ENCODE peak calls at places on chromosomes 16 and 17, in five cellular contexts. P, L, T, H and U are unnamed samples. For H3K4me1, the result is how much of the 10 kb centered on the place peaks cover.

GRCh38 chr17:64097196-64097936 is 32.6 kb downstream of the ERN1 start:
- DNase-seq in T (no peak), H (no peak), L (no peak), P (no peak), U (no peak)

GRCh38 chr16:19389246-19389645 is 28.4 kb upstream of the TMC5 start:
- DNase-seq in P (peak), T (peak), L (peak), H (no peak), U (peak)

GRCh38 chr16:88383401-88384221 is 852 bp downstream of the ZNF469 start:
- DNase-seq in T (no peak), L (no peak), H (no peak), P (no peak), U (peak)

GRCh38 chr17:17523001-17523713 is 27.0 kb upstream of the RASD1 start:
- DNase-seq in H (no peak), P (no peak), L (no peak), T (no peak), U (no peak)

GRCh38 chr16:47732122-47732805 is 271.1 kb downstream of the PHKB start:
- DNase-seq in T (no peak), P (no peak), H (peak), L (no peak), U (no peak)

GRCh38 chr17:19645608-19646250 is 2.8 kb upstream of the ALDH3A2 start:
- DNase-seq in P (peak), L (peak), H (no peak), T (no peak), U (peak)

GRCh38 chr17:45440161-45440859 is 7.6 kb upstream of the ARHGAP27 start:
- DNase-seq in P (peak), L (no peak), H (no peak), T (no peak), U (no peak)

GRCh38 chr16:14148569-14148968 is 77.5 kb downstream of the MRTFB start:
- DNase-seq in P (no peak), H (no peak), L (no peak), T (no peak), U (no peak)

GRCh38 chr17:31684901-31685300 is 174.1 kb downstream of the COPRS start:
- DNase-seq in L (no peak), T (no peak), H (no peak), P (no peak), U (no peak)

GRCh38 chr16:75000481-75001081 is 1.8 kb downstream of the ZNRF1 start:
- DNase-seq in T (no peak), H (no peak), L (no peak), P (no peak), U (peak)

GRCh38 chr16:88305176-88305575 is 77.6 kb upstream of the ZNF469 start:
- DNase-seq in P (no peak), T (no peak), L (no peak), H (no peak), U (no peak)

GRCh38 chr17:31679667-31680066 is 179.4 kb downstream of the COPRS start:
- DNase-seq in L (no peak), T (no peak), P (no peak), H (no peak), U (no peak)

GRCh38 chr17:13735861-13736260 is 134.1 kb upstream of the HS3ST3A1 start:
- DNase-seq in L (no peak), P (no peak), T (no peak), H (no peak), U (peak)

GRCh38 chr17:3813171-3813570 is 12.2 kb upstream of the ITGAE start:
- DNase-seq in H (no peak), T (no peak), L (no peak), P (no peak), U (no peak)

GRCh38 chr16:69772560-69773254 is 10.6 kb downstream of the WWP2 start:
- DNase-seq in L (no peak), P (no peak), H (no peak), T (no peak), U (no peak)

GRCh38 chr16:15032547-15033308 is 23.1 kb downstream of the NTAN1 start:
- DNase-seq in P (no peak), T (no peak), L (peak), H (no peak), U (no peak)

GRCh38 chr16:86604436-86605220 is 26.3 kb downstream of the FOXL1 start:
- DNase-seq in T (no peak), L (no peak), P (no peak), H (no peak), U (no peak)

GRCh38 chr17:77802811-77803220 is 155.7 kb upstream of the TNRC6C start:
- DNase-seq in P (no peak), L (no peak), H (no peak), T (no peak), U (peak)

GRCh38 chr16:23905027-23905426 is 69.2 kb downstream of the PRKCB start:
- DNase-seq in T (no peak), H (peak), L (no peak), P (no peak), U (no peak)

GRCh38 chr17:78412403-78412802 is 34.0 kb downstream of the PGS1 start:
- DNase-seq in H (no peak), L (peak), T (no peak), P (no peak), U (peak)

GRCh38 chr17:81018044-81018802 is 16.7 kb upstream of the BAIAP2 start:
- DNase-seq in P (no peak), L (peak), H (no peak), T (peak), U (no peak)

GRCh38 chr16:69131749-69132423 is 502 bp downstream of the CHTF8 start:
- DNase-seq in L (peak), T (peak), P (peak), H (no peak), U (peak)

GRCh38 chr17:74842599-74843351 is 16.9 kb downstream of the GRIN2C start:
- DNase-seq in H (no peak), L (peak), T (no peak), P (peak), U (peak)

GRCh38 chr17:82228278-82228841 is 482 bp upstream of the SLC16A3 start:
- DNase-seq in L (no peak), P (no peak), T (no peak), H (no peak), U (no peak)

GRCh38 chr16:1408171-1408837 is 6.2 kb downstream of the UNKL start:
- DNase-seq in H (peak), T (peak), L (peak), P (peak), U (peak)

GRCh38 chr16:63735456-63735855 is 1386.4 kb downstream of the CDH11 start:
- DNase-seq in L (no peak), T (no peak), H (no peak), P (no peak), U (no peak)

GRCh38 chr17:17868637-17869522 is 32.1 kb upstream of the SREBF1 start:
- DNase-seq in H (no peak), L (no peak), P (no peak), T (no peak), U (no peak)

GRCh38 chr17:43579570-43580140 is 33.5 kb upstream of the ETV4 start:
- DNase-seq in P (peak), H (no peak), T (no peak), L (no peak), U (no peak)

GRCh38 chr17:56290486-56291118 is 137.3 kb downstream of the ANKFN1 start:
- DNase-seq in L (no peak), P (no peak), T (no peak), H (no peak), U (no peak)

GRCh38 chr16:31453255-31454204 is 5.8 kb upstream of the ARMC5 start:
- DNase-seq in L (peak), H (no peak), T (no peak), P (peak), U (no peak)

GRCh38 chr17:78748730-78749317 is 33.2 kb downstream of the CYTH1 start:
- DNase-seq in T (peak), P (peak), L (peak), H (no peak), U (no peak)

GRCh38 chr17:1072551-1072961 is 75.6 kb downstream of the TIMM22 start:
- DNase-seq in P (no peak), H (no peak), T (no peak), L (no peak), U (no peak)

GRCh38 chr16:22813223-22813945 is 578 bp upstream of the HS3ST2 start:
- DNase-seq in T (no peak), L (peak), P (peak), H (peak), U (peak)

GRCh38 chr16:23280483-23280967 is 21.6 kb upstream of the SCNN1B start:
- DNase-seq in P (no peak), H (no peak), T (no peak), L (no peak), U (no peak)

GRCh38 chr16:53372942-53373871 is 61.1 kb upstream of the RBL2 start:
- DNase-seq in L (peak), P (no peak), T (no peak), H (peak), U (peak)

GRCh38 chr16:8878523-8878911 is 3.6 kb upstream of the LITAFD start:
- DNase-seq in H (no peak), L (no peak), T (no peak), P (no peak), U (no peak)

DNA sequence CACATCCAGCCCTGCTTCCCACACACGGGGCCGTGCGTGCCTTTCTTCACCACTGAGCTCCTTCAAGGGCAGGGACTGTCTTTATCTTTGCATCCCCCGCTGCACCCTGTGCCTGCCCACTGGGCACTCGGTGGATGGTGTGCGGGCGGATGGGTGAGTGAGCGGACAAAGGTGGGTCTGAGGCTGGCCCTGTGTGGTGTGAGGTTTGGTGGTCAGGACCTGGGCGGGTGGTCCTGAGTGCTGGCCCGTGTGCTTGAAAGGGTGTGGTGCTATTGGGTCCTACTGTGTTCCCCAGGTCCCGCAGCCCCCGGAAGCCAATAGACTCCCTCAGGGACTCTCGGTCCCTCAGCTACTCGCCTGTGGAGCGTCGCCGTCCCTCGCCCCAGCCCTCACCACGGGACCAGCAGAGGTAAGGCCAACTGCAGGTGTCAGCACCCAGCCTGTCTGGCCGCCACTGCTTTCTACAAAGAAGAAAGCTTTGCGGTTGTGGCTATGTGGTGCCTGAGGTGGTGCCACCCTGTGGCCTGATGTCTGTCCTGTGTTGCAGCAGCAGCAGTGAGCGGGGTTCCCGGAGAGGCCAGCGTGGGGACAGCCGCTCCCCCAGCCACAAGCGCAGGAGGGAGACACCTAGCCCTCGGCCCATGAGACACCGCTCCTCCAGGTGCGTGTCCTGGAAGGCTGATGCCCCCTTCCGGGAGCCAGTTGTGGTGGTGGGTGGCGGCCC is 6.9 kb downstream of the ELOB start:
- DNase-seq in H (no peak), P (no peak), T (no peak), L (peak), U (no peak)
- TF ChIP-seq TAF1 in H (no peak), P (no peak), T (no peak), L (no peak), U (no peak)

DNA sequence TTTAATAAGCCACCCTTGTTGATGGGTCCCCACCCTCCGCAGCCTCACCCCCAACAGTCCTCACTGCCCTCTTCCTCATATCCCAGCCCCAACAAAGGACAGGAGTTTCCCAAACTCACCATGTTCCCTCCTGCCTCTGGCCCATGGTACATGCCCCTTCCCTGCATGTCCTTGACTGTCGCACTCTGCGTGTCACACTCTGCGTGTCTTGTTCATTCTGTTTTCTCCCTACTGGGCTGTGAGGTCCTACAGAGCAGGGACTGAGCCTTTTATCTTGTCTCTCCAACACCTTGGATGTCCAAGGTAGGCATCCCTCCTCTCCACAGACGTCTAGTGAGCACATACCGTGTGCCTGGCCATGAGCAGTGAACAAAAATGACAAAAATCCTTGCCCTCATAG is 154.7 kb downstream of the SOCS1 start:
- DNase-seq in P (no peak), L (no peak), T (no peak), H (no peak), U (no peak)
- H3K4me1 ChIP-seq in P (under half), L (half or more), T (half or more), H (under half), U (under half)

DNA sequence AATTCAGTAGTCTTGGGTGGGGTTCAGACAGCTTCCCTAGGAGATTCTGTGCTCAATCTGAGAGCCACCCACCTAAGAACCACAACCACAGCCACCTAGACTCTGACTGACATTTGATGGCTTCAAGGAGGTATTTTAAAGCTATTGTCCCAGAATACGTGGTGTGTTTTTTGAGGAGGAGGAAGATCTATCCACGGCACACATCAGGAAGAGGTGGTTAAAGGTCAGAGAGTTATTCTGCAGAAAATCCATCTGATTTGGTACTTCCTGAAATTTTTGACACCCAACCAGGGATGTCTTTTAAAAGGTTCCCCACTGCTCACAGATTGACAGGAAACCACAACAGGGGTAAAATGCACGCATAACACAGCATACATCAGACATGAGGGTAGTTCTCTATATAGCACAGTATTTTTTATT is 25.1 kb downstream of the SMARCE1 start:
- DNase-seq in L (no peak), H (no peak), T (no peak), P (no peak), U (no peak)
- H3K4me3 ChIP-seq in L (no peak), H (no peak), T (no peak), P (no peak), U (no peak)

GRCh38 chr16:81642943-81643342 is 136.1 kb upstream of the PLCG2 start:
- DNase-seq in H (no peak), T (no peak), L (no peak), P (no peak), U (no peak)
- TF ChIP-seq TAF1 in H (no peak), T (no peak), L (no peak), P (no peak), U (no peak)

GRCh38 chr16:67987460-67988160 is 7.3 kb upstream of the DPEP3 start:
- DNase-seq in H (no peak), T (no peak), P (peak), L (no peak), U (no peak)
- H3K4me1 ChIP-seq in H (under half), T (under half), P (half or more), L (under half), U (under half)

DNA sequence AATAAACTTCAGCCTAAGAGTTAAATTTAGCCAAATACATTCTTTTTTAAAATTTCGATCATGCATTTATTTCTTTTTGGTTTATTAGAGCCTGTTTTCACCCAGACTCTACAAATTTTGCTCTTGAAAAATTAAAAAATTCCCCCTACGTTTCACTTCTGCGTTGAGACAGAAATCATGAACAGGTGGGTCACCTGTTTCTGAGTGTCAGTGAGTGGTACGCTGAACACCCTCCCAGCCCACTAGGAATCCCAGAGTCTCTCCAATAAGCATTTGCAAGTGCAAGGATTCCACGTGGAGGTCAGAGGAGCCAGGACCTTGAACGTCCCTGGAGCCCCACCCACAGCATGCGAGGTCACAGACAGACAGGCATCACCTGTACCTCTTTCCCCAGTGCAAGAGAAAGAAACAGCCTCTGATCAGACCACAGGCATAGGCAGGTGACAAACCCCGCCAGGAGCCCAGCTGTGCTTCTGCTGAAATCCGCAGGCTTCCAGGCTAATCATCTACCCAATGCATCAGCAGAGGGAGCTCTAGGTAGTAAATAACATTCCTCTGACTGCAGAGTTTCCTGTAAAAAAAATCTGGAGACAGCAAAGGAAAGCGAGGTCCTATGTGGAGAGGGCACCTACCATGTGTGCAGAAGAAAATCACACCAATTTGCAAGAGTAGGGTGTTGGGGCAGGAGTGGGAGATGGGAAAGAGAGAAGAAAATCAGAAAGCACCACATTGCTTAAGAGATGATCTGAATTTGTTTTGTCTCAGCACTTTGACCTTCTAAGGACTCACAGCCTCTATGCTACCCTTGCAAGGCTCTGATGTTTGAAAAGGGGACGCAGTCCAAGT is 5.9 kb upstream of the XYLT1 start:
- DNase-seq in T (no peak), H (peak), L (peak), P (peak), U (peak)
- H3K4me3 ChIP-seq in T (no peak), H (no peak), L (no peak), P (no peak), U (no peak)

DNA sequence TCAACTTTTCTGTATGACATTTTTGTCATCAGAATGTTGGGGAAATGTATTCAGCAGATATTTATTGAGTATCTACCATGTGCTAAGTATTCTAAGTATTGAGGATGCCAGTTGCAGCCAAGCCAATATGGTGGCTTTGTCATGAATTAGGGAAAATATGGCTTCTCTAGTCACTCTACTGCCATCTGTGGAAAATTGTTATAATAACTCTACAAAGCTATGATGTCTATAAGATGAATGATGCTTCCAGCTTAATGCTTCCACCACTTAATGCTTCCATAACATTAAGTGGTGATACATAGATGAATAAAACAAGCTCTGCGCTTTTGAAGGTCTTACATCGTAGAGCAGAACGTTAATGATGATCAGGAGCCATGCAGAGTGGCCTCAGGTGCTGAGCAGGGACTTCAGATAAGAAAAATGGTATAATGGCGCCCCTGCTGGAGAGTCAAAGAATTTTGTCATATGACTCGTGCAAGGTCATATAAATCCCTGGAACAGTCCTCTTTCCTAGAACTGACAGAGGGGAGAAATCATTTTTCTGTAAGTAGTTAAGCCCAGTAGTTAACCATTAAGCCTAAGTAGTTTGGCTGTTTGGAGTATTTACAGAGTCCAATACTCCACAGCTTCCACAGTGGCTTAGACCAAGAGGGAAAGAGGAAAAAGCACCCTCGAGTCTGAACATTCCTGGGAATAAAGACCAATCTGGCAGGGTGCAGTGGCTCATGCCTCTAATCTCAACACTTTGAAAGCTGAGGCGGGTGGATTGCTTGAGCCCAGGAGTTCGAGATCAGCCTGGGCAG is 2.7 kb upstream of the TMIGD1 start:
- DNase-seq in H (peak), L (peak), T (no peak), P (peak), U (peak)
- TF ChIP-seq TAF1 in H (no peak), L (no peak), T (no peak), P (no peak), U (no peak)

DNA sequence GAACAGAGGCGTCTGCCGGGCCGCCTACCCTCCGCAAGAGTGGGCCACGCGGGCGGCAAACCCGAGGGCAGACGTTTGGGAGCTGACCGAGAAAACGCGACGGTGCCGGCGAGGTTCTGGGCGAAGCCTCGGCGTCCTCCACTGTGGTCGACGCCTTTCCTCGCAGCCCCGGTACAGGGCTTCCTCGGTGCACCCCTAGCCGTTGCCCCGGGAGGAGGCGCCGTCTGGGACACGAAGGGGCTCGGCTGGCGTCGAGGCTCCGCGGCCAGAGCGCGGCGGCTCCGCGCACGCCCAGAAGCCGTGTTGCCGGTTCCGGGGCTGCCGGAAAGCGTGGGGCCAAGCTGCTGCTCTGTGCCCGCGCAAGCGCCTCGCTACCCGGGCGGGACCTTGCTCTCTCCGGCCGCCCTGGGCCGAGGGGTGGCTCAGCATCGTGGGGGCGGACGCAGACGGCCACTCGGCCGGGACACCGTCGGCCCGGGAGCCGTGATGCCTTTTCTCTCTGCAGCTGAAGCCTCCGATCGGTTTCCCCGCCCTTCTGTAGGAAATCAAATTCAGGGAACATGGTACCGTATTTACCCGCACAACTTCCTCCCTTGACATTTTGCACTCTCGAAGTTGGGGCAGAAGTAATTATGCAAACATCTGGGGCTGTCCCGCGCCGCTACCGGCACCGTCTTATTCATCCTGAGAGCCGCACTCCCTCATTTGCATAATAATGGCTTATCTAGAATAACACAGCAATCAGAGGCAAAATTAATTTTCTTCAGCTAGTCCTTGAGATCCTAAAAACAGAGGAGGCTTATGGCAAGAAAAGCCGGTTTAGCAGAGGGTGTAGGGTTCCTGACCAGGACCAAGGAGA is 7.3 kb upstream of the CBX8 start:
- DNase-seq in L (no peak), T (peak), H (no peak), P (no peak), U (peak)
- H3K4me1 ChIP-seq in L (under half), T (under half), H (under half), P (half or more), U (under half)